ENCODE peak calls at places on chromosomes 3 and 15, in eight cellular contexts. G is GM12865; E is activated CD8-positive, alpha-beta T cell treated with anti-CD3 and anti-CD28 coated beads for 36 hours; O is iPS-NIHi11; Z is effector memory CD8-positive, alpha-beta T cell; V is islet precursor cell; C is ELF-1; R is neural crest cell. A is an unnamed sample.

GRCh38 chr15:77839970-77840609 is 207.4 kb upstream of the LINGO1 start:
- DNase-seq in G (no peak), E (no peak), O (no peak), Z (no peak), V (peak), C (no peak), R (no peak), A (no peak)

GRCh38 chr3:134917631-134918030 is 122.6 kb downstream of the EPHB1 start:
- DNase-seq in G (no peak), E (no peak), O (no peak), Z (no peak), V (no peak), C (no peak), R (no peak), A (no peak)

GRCh38 chr15:88574062-88574461 is 27.6 kb upstream of the DET1 start:
- DNase-seq in G (no peak), E (no peak), O (no peak), Z (no peak), V (peak), C (no peak), R (no peak), A (no peak)

GRCh38 chr3:109257269-109257668 is 59.0 kb downstream of the DPPA2 start:
- DNase-seq in G (no peak), E (no peak), O (no peak), Z (no peak), V (peak), C (no peak), R (no peak), A (peak)

GRCh38 chr3:63857311-63857710 is 6.3 kb downstream of the THOC7 start:
- DNase-seq in G (no peak), E (no peak), O (no peak), Z (no peak), V (no peak), C (no peak), R (no peak), A (no peak)

GRCh38 chr3:70871909-70872656 is 559.6 kb upstream of the MDFIC2 start:
- DNase-seq in G (no peak), E (no peak), O (no peak), Z (no peak), V (no peak), C (no peak), R (no peak), A (peak)

GRCh38 chr15:63943829-63944680 is 102.2 kb downstream of the DAPK2 start:
- DNase-seq in G (no peak), E (no peak), O (no peak), Z (no peak), V (peak), C (no peak), R (no peak), A (no peak)

GRCh38 chr3:169668957-169669681 is 5.6 kb upstream of the MECOM start:
- DNase-seq in G (peak), E (peak), O (peak), Z (no peak), V (peak), C (peak), R (peak), A (peak)

GRCh38 chr3:195078891-195079440 is 192.0 kb downstream of the XXYLT1 start:
- DNase-seq in G (no peak), E (no peak), O (no peak), Z (no peak), V (no peak), C (no peak), R (no peak), A (no peak)

A was measured in T1000.